ENCODE peak calls at places on chromosomes 12 and 14, in four cellular contexts. U is stomach; Q is pancreas; N is CD8-positive, alpha-beta T cell. M is an unnamed sample.

GRCh38 chr14:66074546-66074945 is 411.6 kb upstream of the CCDC196 start:
- DNase-seq in U (no peak), Q (no peak), N (no peak), M (no peak)

GRCh38 chr14:58166005-58166983 is 14.3 kb upstream of the ARMH4 start:
- DNase-seq in U (peak), Q (peak), N (peak), M (peak)

GRCh38 chr14:32050839-32051238 is 26.3 kb upstream of the ARHGAP5 start:
- DNase-seq in U (no peak), Q (no peak), N (no peak), M (no peak)

GRCh38 chr14:98210045-98210678 is 1061.8 kb downstream of the BCL11B start:
- DNase-seq in U (no peak), Q (no peak), N (peak), M (no peak)

GRCh38 chr12:114875323-114875722 is 191.3 kb upstream of the TBX3 start:
- DNase-seq in U (no peak), Q (no peak), N (no peak), M (no peak)

GRCh38 chr12:127559349-127560040 is 707.5 kb upstream of the TMEM132C start:
- DNase-seq in U (peak), Q (no peak), N (peak), M (no peak)

GRCh38 chr12:52847335-52848102 is 1.3 kb downstream of the KRT78 start:
- DNase-seq in U (peak), Q (no peak), N (no peak), M (no peak)

GRCh38 chr12:127780881-127781280 is 486.1 kb upstream of the TMEM132C start:
- DNase-seq in U (no peak), Q (no peak), N (no peak), M (no peak)

GRCh38 chr12:9509464-9510166 is 98.1 kb downstream of the KLRB1 start:
- DNase-seq in U (no peak), Q (no peak), N (no peak), M (no peak)

GRCh38 chr14:80978403-80978802 is 23.0 kb downstream of the TSHR start:
- DNase-seq in U (no peak), Q (no peak), N (no peak), M (no peak)

GRCh38 chr12:104423809-104424208 is 32.9 kb upstream of the CHST11 start:
- DNase-seq in U (no peak), Q (no peak), N (no peak), M (no peak)

GRCh38 chr12:56896082-56896481 is 38.1 kb downstream of the SDR9C7 start:
- DNase-seq in U (no peak), Q (no peak), N (no peak), M (no peak)

GRCh38 chr14:77580964-77581505 is 35.4 kb downstream of the SPTLC2 start:
- DNase-seq in U (no peak), Q (no peak), N (no peak), M (no peak)

GRCh38 chr12:98149270-98149669 is 366.1 kb upstream of the TMPO start:
- DNase-seq in U (no peak), Q (no peak), N (no peak), M (no peak)

GRCh38 chr12:674272-674781 is 11.1 kb upstream of the NINJ2 start:
- DNase-seq in U (no peak), Q (no peak), N (peak), M (no peak)

GRCh38 chr14:45381091-45381490 is 128.1 kb upstream of the MIS18BP1 start:
- DNase-seq in U (no peak), Q (no peak), N (no peak), M (no peak)

GRCh38 chr14:25526290-25526689 is 476.3 kb upstream of the STXBP6 start:
- DNase-seq in U (no peak), Q (no peak), N (no peak), M (no peak)

GRCh38 chr14:67515386-67516079 is 17.6 kb upstream of the PLEKHH1 start:
- DNase-seq in U (peak), Q (peak), N (peak), M (no peak)

GRCh38 chr12:110168732-110169455 is 44.7 kb downstream of the IFT81 start:
- DNase-seq in U (no peak), Q (no peak), N (no peak), M (no peak)

GRCh38 chr12:48126953-48127630 is 7.9 kb downstream of the PFKM start:
- DNase-seq in U (no peak), Q (no peak), N (no peak), M (no peak)

GRCh38 chr12:70449074-70449757 is 83.1 kb downstream of the KCNMB4 start:
- DNase-seq in U (no peak), Q (no peak), N (no peak), M (no peak)

GRCh38 chr14:93137864-93138263 is 22.1 kb upstream of the ITPK1 start:
- DNase-seq in U (peak), Q (peak), N (no peak), M (no peak)

GRCh38 chr12:67161322-67161918 is 107.7 kb upstream of the CAND1 start:
- DNase-seq in U (peak), Q (no peak), N (peak), M (no peak)

GRCh38 chr12:122979001-122979907 is 1.2 kb upstream of the ARL6IP4 start:
- DNase-seq in U (no peak), Q (peak), N (no peak), M (no peak)

GRCh38 chr14:101965145-101965531 is 765 bp downstream of the DYNC1H1 start:
- DNase-seq in U (peak), Q (peak), N (peak), M (peak)

GRCh38 chr14:94129111-94129757 is at the start of gene IFI27L2:
- DNase-seq in U (peak), Q (no peak), N (peak), M (peak)

GRCh38 chr12:108119126-108119973 is 9.7 kb upstream of the WSCD2 start:
- DNase-seq in U (peak), Q (no peak), N (no peak), M (no peak)

GRCh38 chr12:98744692-98745091 is 99.6 kb downstream of the APAF1 start:
- DNase-seq in U (no peak), Q (no peak), N (no peak), M (no peak)

GRCh38 chr12:66804555-66804954 is 125.7 kb upstream of the GRIP1 start:
- DNase-seq in U (no peak), Q (no peak), N (no peak), M (no peak)

GRCh38 chr14:50736932-50737419 is 68.9 kb upstream of the SAV1 start:
- DNase-seq in U (no peak), Q (no peak), N (peak), M (no peak)

GRCh38 chr14:57009585-57010515 is 199.6 kb upstream of the OTX2 start:
- DNase-seq in U (no peak), Q (no peak), N (no peak), M (peak)

GRCh38 chr12:91178139-91178561 is 4.5 kb downstream of the DCN start:
- DNase-seq in U (no peak), Q (peak), N (no peak), M (no peak)

GRCh38 chr12:77166711-77167110 is 101.3 kb upstream of the E2F7 start:
- DNase-seq in U (no peak), Q (no peak), N (no peak), M (no peak)

GRCh38 chr12:60172266-60172665 is 576.4 kb downstream of the SLC16A7 start:
- DNase-seq in U (no peak), Q (no peak), N (no peak), M (no peak)

GRCh38 chr12:65827827-65828231 is 3.5 kb downstream of the HMGA2 start:
- DNase-seq in U (no peak), Q (no peak), N (no peak), M (no peak)

GRCh38 chr12:2429032-2429431 is 365.7 kb upstream of the FKBP4 start:
- DNase-seq in U (no peak), Q (no peak), N (no peak), M (no peak)
- H3K27ac ChIP-seq in U (peak), Q (no peak), N (no peak), M (no peak)

GRCh38 chr12:32970465-32971110 is 74.0 kb upstream of the PKP2 start:
- DNase-seq in U (no peak), Q (no peak), N (no peak), M (no peak)

GRCh38 chr12:32964981-32965585 is 68.5 kb upstream of the PKP2 start:
- DNase-seq in U (no peak), Q (no peak), N (no peak), M (no peak)
- H3K27ac ChIP-seq in U (no peak), Q (no peak), N (no peak), M (no peak)

DNA sequence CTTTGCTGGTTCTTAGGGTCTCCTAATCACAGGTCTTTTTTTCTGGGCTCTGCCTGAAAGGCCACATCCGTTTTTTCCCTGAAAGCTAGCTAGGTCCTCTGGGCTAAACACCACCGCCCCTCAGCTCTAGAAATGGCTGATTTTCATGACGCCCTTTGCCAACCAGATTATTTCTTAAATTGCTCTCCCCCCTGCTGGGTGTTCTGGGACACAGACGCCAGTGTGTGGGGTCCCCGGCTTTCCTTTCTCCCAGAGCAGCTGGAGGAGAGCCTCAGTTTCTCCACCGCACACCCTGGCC is 45.3 kb upstream of the ATP23 start:
- DNase-seq in U (no peak), Q (no peak), N (no peak), M (no peak)
- H3K27ac ChIP-seq in U (peak), Q (peak), N (no peak), M (peak)

GRCh38 chr14:86243158-86243557 is 713.2 kb downstream of the FLRT2 start:
- DNase-seq in U (no peak), Q (no peak), N (no peak), M (no peak)

GRCh38 chr14:86237733-86238132 is 707.8 kb downstream of the FLRT2 start:
- DNase-seq in U (no peak), Q (no peak), N (no peak), M (no peak)
- H3K27ac ChIP-seq in U (no peak), Q (no peak), N (no peak), M (no peak)